ENCODE peak calls at places on chromosomes 13 and 19, in six cellular contexts. One of them, this sample, is unnamed.
A peak's percentile ranks its signal among the peaks of the same experiment; 100 is the strongest.

GRCh38 chr19:1258161-1258492 is 9.7 kb downstream of the MIDN start:
- DNase-seq in activated CD4-positive, alpha-beta T cell treated with anti-CD3 and anti-CD28 coated beads, Interleukin-2, amount 50 U/mL, for 24 hours: no peak
- DNase-seq in sciatic nerve: peak; percentile 71
- DNase-seq in stimulated activated CD8-positive, alpha-beta memory T cell treated with anti-CD3 and anti-CD28 coated beads, Interleukin-7, amount 100 ng/mL, for 1 hour: no peak
- DNase-seq in ELF-1: peak; percentile 14
- DNase-seq in hypothalamus: no peak
- DNase-seq in this sample: no peak

GRCh38 chr19:33731886-33732285 is 64.8 kb upstream of the KCTD15 start:
- DNase-seq in activated CD4-positive, alpha-beta T cell treated with anti-CD3 and anti-CD28 coated beads, Interleukin-2, amount 50 U/mL, for 24 hours: no peak
- DNase-seq in sciatic nerve: no peak
- DNase-seq in stimulated activated CD8-positive, alpha-beta memory T cell treated with anti-CD3 and anti-CD28 coated beads, Interleukin-7, amount 100 ng/mL, for 1 hour: no peak
- DNase-seq in ELF-1: no peak
- DNase-seq in hypothalamus: no peak
- DNase-seq in this sample: no peak

GRCh38 chr19:1980782-1981181 is 34.7 kb downstream of the BTBD2 start:
- DNase-seq in activated CD4-positive, alpha-beta T cell treated with anti-CD3 and anti-CD28 coated beads, Interleukin-2, amount 50 U/mL, for 24 hours: no peak
- DNase-seq in sciatic nerve: no peak
- DNase-seq in stimulated activated CD8-positive, alpha-beta memory T cell treated with anti-CD3 and anti-CD28 coated beads, Interleukin-7, amount 100 ng/mL, for 1 hour: no peak
- DNase-seq in ELF-1: no peak
- DNase-seq in hypothalamus: no peak
- DNase-seq in this sample: no peak

GRCh38 chr19:7500811-7501450 is 12.1 kb upstream of the PEX11G start:
- DNase-seq in activated CD4-positive, alpha-beta T cell treated with anti-CD3 and anti-CD28 coated beads, Interleukin-2, amount 50 U/mL, for 24 hours: peak; percentile 34
- DNase-seq in sciatic nerve: no peak
- DNase-seq in stimulated activated CD8-positive, alpha-beta memory T cell treated with anti-CD3 and anti-CD28 coated beads, Interleukin-7, amount 100 ng/mL, for 1 hour: no peak
- DNase-seq in ELF-1: peak; percentile 89
- DNase-seq in hypothalamus: no peak
- DNase-seq in this sample: no peak

GRCh38 chr19:8126008-8126407 is 23.4 kb downstream of the FBN3 start:
- DNase-seq in activated CD4-positive, alpha-beta T cell treated with anti-CD3 and anti-CD28 coated beads, Interleukin-2, amount 50 U/mL, for 24 hours: no peak
- DNase-seq in sciatic nerve: no peak
- DNase-seq in stimulated activated CD8-positive, alpha-beta memory T cell treated with anti-CD3 and anti-CD28 coated beads, Interleukin-7, amount 100 ng/mL, for 1 hour: no peak
- DNase-seq in ELF-1: no peak
- DNase-seq in hypothalamus: no peak
- DNase-seq in this sample: no peak

GRCh38 chr19:28569132-28570114 is 643.5 kb downstream of the UQCRFS1 start:
- DNase-seq in activated CD4-positive, alpha-beta T cell treated with anti-CD3 and anti-CD28 coated beads, Interleukin-2, amount 50 U/mL, for 24 hours: no peak
- DNase-seq in sciatic nerve: no peak
- DNase-seq in stimulated activated CD8-positive, alpha-beta memory T cell treated with anti-CD3 and anti-CD28 coated beads, Interleukin-7, amount 100 ng/mL, for 1 hour: no peak
- DNase-seq in ELF-1: peak; percentile 21
- DNase-seq in hypothalamus: no peak
- DNase-seq in this sample: no peak

GRCh38 chr13:105918842-105919741 is 616.4 kb downstream of the EFNB2 start:
- DNase-seq in activated CD4-positive, alpha-beta T cell treated with anti-CD3 and anti-CD28 coated beads, Interleukin-2, amount 50 U/mL, for 24 hours: no peak
- DNase-seq in sciatic nerve: no peak
- DNase-seq in stimulated activated CD8-positive, alpha-beta memory T cell treated with anti-CD3 and anti-CD28 coated beads, Interleukin-7, amount 100 ng/mL, for 1 hour: no peak
- DNase-seq in ELF-1: peak; percentile 49
- DNase-seq in hypothalamus: no peak
- DNase-seq in this sample: no peak

GRCh38 chr19:24046550-24046949 is 40.4 kb upstream of the ZNF254 start:
- DNase-seq in activated CD4-positive, alpha-beta T cell treated with anti-CD3 and anti-CD28 coated beads, Interleukin-2, amount 50 U/mL, for 24 hours: no peak
- DNase-seq in sciatic nerve: no peak
- DNase-seq in stimulated activated CD8-positive, alpha-beta memory T cell treated with anti-CD3 and anti-CD28 coated beads, Interleukin-7, amount 100 ng/mL, for 1 hour: no peak
- DNase-seq in ELF-1: no peak
- DNase-seq in hypothalamus: no peak
- DNase-seq in this sample: no peak

GRCh38 chr13:44397766-44398223 is 24.2 kb downstream of the SERP2 start:
- DNase-seq in activated CD4-positive, alpha-beta T cell treated with anti-CD3 and anti-CD28 coated beads, Interleukin-2, amount 50 U/mL, for 24 hours: no peak
- DNase-seq in sciatic nerve: peak; percentile 48
- DNase-seq in stimulated activated CD8-positive, alpha-beta memory T cell treated with anti-CD3 and anti-CD28 coated beads, Interleukin-7, amount 100 ng/mL, for 1 hour: no peak
- DNase-seq in ELF-1: peak; percentile 25
- DNase-seq in hypothalamus: no peak
- DNase-seq in this sample: no peak

GRCh38 chr13:45786293-45786920 is 65.1 kb downstream of the SIAH3 start:
- DNase-seq in activated CD4-positive, alpha-beta T cell treated with anti-CD3 and anti-CD28 coated beads, Interleukin-2, amount 50 U/mL, for 24 hours: no peak
- DNase-seq in sciatic nerve: no peak
- DNase-seq in stimulated activated CD8-positive, alpha-beta memory T cell treated with anti-CD3 and anti-CD28 coated beads, Interleukin-7, amount 100 ng/mL, for 1 hour: no peak
- DNase-seq in ELF-1: no peak
- DNase-seq in hypothalamus: no peak
- DNase-seq in this sample: no peak

GRCh38 chr13:110000534-110001345 is 214.4 kb upstream of the IRS2 start:
- DNase-seq in activated CD4-positive, alpha-beta T cell treated with anti-CD3 and anti-CD28 coated beads, Interleukin-2, amount 50 U/mL, for 24 hours: no peak
- DNase-seq in sciatic nerve: no peak
- DNase-seq in stimulated activated CD8-positive, alpha-beta memory T cell treated with anti-CD3 and anti-CD28 coated beads, Interleukin-7, amount 100 ng/mL, for 1 hour: no peak
- DNase-seq in ELF-1: no peak
- DNase-seq in hypothalamus: no peak
- DNase-seq in this sample: no peak

GRCh38 chr13:76620036-76620435 is 266.2 kb downstream of the KCTD12 start:
- DNase-seq in activated CD4-positive, alpha-beta T cell treated with anti-CD3 and anti-CD28 coated beads, Interleukin-2, amount 50 U/mL, for 24 hours: no peak
- DNase-seq in sciatic nerve: no peak
- DNase-seq in stimulated activated CD8-positive, alpha-beta memory T cell treated with anti-CD3 and anti-CD28 coated beads, Interleukin-7, amount 100 ng/mL, for 1 hour: no peak
- DNase-seq in ELF-1: no peak
- DNase-seq in hypothalamus: no peak
- DNase-seq in this sample: no peak

GRCh38 chr19:54133312-54133956 is 4.1 kb upstream of the CNOT3 start:
- DNase-seq in activated CD4-positive, alpha-beta T cell treated with anti-CD3 and anti-CD28 coated beads, Interleukin-2, amount 50 U/mL, for 24 hours: no peak
- DNase-seq in sciatic nerve: no peak
- DNase-seq in stimulated activated CD8-positive, alpha-beta memory T cell treated with anti-CD3 and anti-CD28 coated beads, Interleukin-7, amount 100 ng/mL, for 1 hour: no peak
- DNase-seq in ELF-1: no peak
- DNase-seq in hypothalamus: no peak
- DNase-seq in this sample: no peak

GRCh38 chr19:16185925-16186234 is 670 bp downstream of the FAM32A start:
- DNase-seq in activated CD4-positive, alpha-beta T cell treated with anti-CD3 and anti-CD28 coated beads, Interleukin-2, amount 50 U/mL, for 24 hours: no peak
- DNase-seq in sciatic nerve: no peak
- DNase-seq in stimulated activated CD8-positive, alpha-beta memory T cell treated with anti-CD3 and anti-CD28 coated beads, Interleukin-7, amount 100 ng/mL, for 1 hour: no peak
- DNase-seq in ELF-1: no peak
- DNase-seq in hypothalamus: no peak
- DNase-seq in this sample: no peak

GRCh38 chr13:48976677-48977625 is 1.2 kb downstream of the FNDC3A start:
- DNase-seq in activated CD4-positive, alpha-beta T cell treated with anti-CD3 and anti-CD28 coated beads, Interleukin-2, amount 50 U/mL, for 24 hours: no peak
- DNase-seq in sciatic nerve: no peak
- DNase-seq in stimulated activated CD8-positive, alpha-beta memory T cell treated with anti-CD3 and anti-CD28 coated beads, Interleukin-7, amount 100 ng/mL, for 1 hour: no peak
- DNase-seq in ELF-1: no peak
- DNase-seq in hypothalamus: peak; percentile 60
- DNase-seq in this sample: no peak

GRCh38 chr13:78657699-78658629 is 991 bp downstream of the OBI1 start:
- DNase-seq in activated CD4-positive, alpha-beta T cell treated with anti-CD3 and anti-CD28 coated beads, Interleukin-2, amount 50 U/mL, for 24 hours: no peak
- DNase-seq in sciatic nerve: no peak
- DNase-seq in stimulated activated CD8-positive, alpha-beta memory T cell treated with anti-CD3 and anti-CD28 coated beads, Interleukin-7, amount 100 ng/mL, for 1 hour: no peak
- DNase-seq in ELF-1: peak; percentile 39
- DNase-seq in hypothalamus: no peak
- DNase-seq in this sample: no peak

GRCh38 chr13:44974056-44974798 is 15.0 kb downstream of the NUFIP1 start:
- DNase-seq in activated CD4-positive, alpha-beta T cell treated with anti-CD3 and anti-CD28 coated beads, Interleukin-2, amount 50 U/mL, for 24 hours: no peak
- DNase-seq in sciatic nerve: peak; percentile 63
- DNase-seq in stimulated activated CD8-positive, alpha-beta memory T cell treated with anti-CD3 and anti-CD28 coated beads, Interleukin-7, amount 100 ng/mL, for 1 hour: no peak
- DNase-seq in ELF-1: no peak
- DNase-seq in hypothalamus: no peak
- DNase-seq in this sample: no peak

GRCh38 chr13:71169125-71169524 is 697.9 kb downstream of the DACH1 start:
- DNase-seq in activated CD4-positive, alpha-beta T cell treated with anti-CD3 and anti-CD28 coated beads, Interleukin-2, amount 50 U/mL, for 24 hours: no peak
- DNase-seq in sciatic nerve: no peak
- DNase-seq in stimulated activated CD8-positive, alpha-beta memory T cell treated with anti-CD3 and anti-CD28 coated beads, Interleukin-7, amount 100 ng/mL, for 1 hour: no peak
- DNase-seq in ELF-1: no peak
- DNase-seq in hypothalamus: no peak
- DNase-seq in this sample: no peak

GRCh38 chr13:73138967-73139491 is 80.2 kb downstream of the KLF5 start:
- DNase-seq in activated CD4-positive, alpha-beta T cell treated with anti-CD3 and anti-CD28 coated beads, Interleukin-2, amount 50 U/mL, for 24 hours: no peak
- DNase-seq in sciatic nerve: no peak
- DNase-seq in stimulated activated CD8-positive, alpha-beta memory T cell treated with anti-CD3 and anti-CD28 coated beads, Interleukin-7, amount 100 ng/mL, for 1 hour: no peak
- DNase-seq in ELF-1: no peak
- DNase-seq in hypothalamus: no peak
- DNase-seq in this sample: no peak

GRCh38 chr19:51727349-51727880 is 3.6 kb upstream of the HAS1 start:
- DNase-seq in activated CD4-positive, alpha-beta T cell treated with anti-CD3 and anti-CD28 coated beads, Interleukin-2, amount 50 U/mL, for 24 hours: no peak
- DNase-seq in sciatic nerve: no peak
- DNase-seq in stimulated activated CD8-positive, alpha-beta memory T cell treated with anti-CD3 and anti-CD28 coated beads, Interleukin-7, amount 100 ng/mL, for 1 hour: no peak
- DNase-seq in ELF-1: no peak
- DNase-seq in hypothalamus: no peak
- DNase-seq in this sample: no peak

GRCh38 chr13:31957772-31958171 is 73.8 kb upstream of the FRY start:
- DNase-seq in activated CD4-positive, alpha-beta T cell treated with anti-CD3 and anti-CD28 coated beads, Interleukin-2, amount 50 U/mL, for 24 hours: no peak
- DNase-seq in sciatic nerve: no peak
- DNase-seq in stimulated activated CD8-positive, alpha-beta memory T cell treated with anti-CD3 and anti-CD28 coated beads, Interleukin-7, amount 100 ng/mL, for 1 hour: no peak
- DNase-seq in ELF-1: no peak
- DNase-seq in hypothalamus: no peak
- DNase-seq in this sample: no peak

GRCh38 chr13:95536629-95537241 is 15.8 kb upstream of the CLDN10 start:
- DNase-seq in activated CD4-positive, alpha-beta T cell treated with anti-CD3 and anti-CD28 coated beads, Interleukin-2, amount 50 U/mL, for 24 hours: no peak
- DNase-seq in sciatic nerve: no peak
- DNase-seq in stimulated activated CD8-positive, alpha-beta memory T cell treated with anti-CD3 and anti-CD28 coated beads, Interleukin-7, amount 100 ng/mL, for 1 hour: no peak
- DNase-seq in ELF-1: no peak
- DNase-seq in hypothalamus: no peak
- DNase-seq in this sample: no peak

GRCh38 chr19:18488403-18488723 is 33.5 kb downstream of the ELL start:
- DNase-seq in activated CD4-positive, alpha-beta T cell treated with anti-CD3 and anti-CD28 coated beads, Interleukin-2, amount 50 U/mL, for 24 hours: no peak
- DNase-seq in sciatic nerve: no peak
- DNase-seq in stimulated activated CD8-positive, alpha-beta memory T cell treated with anti-CD3 and anti-CD28 coated beads, Interleukin-7, amount 100 ng/mL, for 1 hour: no peak
- DNase-seq in ELF-1: no peak
- DNase-seq in hypothalamus: no peak
- DNase-seq in this sample: no peak

GRCh38 chr13:107421951-107422350 is 793.4 kb downstream of the LIG4 start:
- DNase-seq in activated CD4-positive, alpha-beta T cell treated with anti-CD3 and anti-CD28 coated beads, Interleukin-2, amount 50 U/mL, for 24 hours: no peak
- DNase-seq in sciatic nerve: no peak
- DNase-seq in stimulated activated CD8-positive, alpha-beta memory T cell treated with anti-CD3 and anti-CD28 coated beads, Interleukin-7, amount 100 ng/mL, for 1 hour: no peak
- DNase-seq in ELF-1: no peak
- DNase-seq in hypothalamus: no peak
- DNase-seq in this sample: no peak

This sample was measured in BJ.